ENCODE peak calls at places on chromosomes 5 and 9, in seven cellular contexts. V is left ventricle myocardium inferior, H is small intestine, L is neuronal stem cell, E is T-helper 17 cell, Q is T-cell, O is GM12891. T is an unnamed sample.

GRCh38 chr9:134375430-134376385 is 49.5 kb downstream of the RXRA start:
- DNase-seq in V (peak), H (no peak), L (no peak), E (no peak), Q (no peak), O (no peak), T (no peak)

GRCh38 chr5:31197183-31197582 is 3.7 kb downstream of the CDH6 start:
- DNase-seq in V (no peak), H (no peak), L (no peak), E (no peak), Q (no peak), O (no peak), T (no peak)

GRCh38 chr9:76512826-76513225 is 53.8 kb downstream of the GCNT1 start:
- DNase-seq in V (no peak), H (no peak), L (no peak), E (no peak), Q (no peak), O (no peak), T (no peak)

GRCh38 chr9:93562157-93562556 is 14.2 kb upstream of the PHF2 start:
- DNase-seq in V (no peak), H (no peak), L (no peak), E (no peak), Q (no peak), O (no peak), T (no peak)

GRCh38 chr5:178625679-178626483 is 969 bp downstream of the CLK4 start:
- DNase-seq in V (no peak), H (peak), L (no peak), E (no peak), Q (no peak), O (no peak), T (no peak)

GRCh38 chr5:9781275-9781674 is 151.1 kb upstream of the TAS2R1 start:
- DNase-seq in V (no peak), H (no peak), L (no peak), E (no peak), Q (no peak), O (no peak), T (no peak)

GRCh38 chr5:854217-854616 is 3.4 kb upstream of the ZDHHC11 start:
- DNase-seq in V (no peak), H (no peak), L (no peak), E (no peak), Q (no peak), O (no peak), T (no peak)

GRCh38 chr9:81686614-81687520 is 2.5 kb downstream of the TLE1 start:
- DNase-seq in V (peak), H (peak), L (peak), E (no peak), Q (peak), O (peak), T (peak)

GRCh38 chr9:133962341-133962740 is 29.8 kb downstream of the VAV2 start:
- DNase-seq in V (no peak), H (no peak), L (no peak), E (no peak), Q (no peak), O (no peak), T (no peak)

GRCh38 chr5:177429248-177430045 is 3.0 kb downstream of the GRK6 start:
- DNase-seq in V (peak), H (peak), L (no peak), E (peak), Q (peak), O (no peak), T (no peak)

GRCh38 chr5:120605325-120606079 is 141.4 kb downstream of the PRR16 start:
- DNase-seq in V (no peak), H (no peak), L (no peak), E (no peak), Q (no peak), O (no peak), T (no peak)

GRCh38 chr5:14781106-14781505 is 90.5 kb downstream of the ANKH start:
- DNase-seq in V (no peak), H (no peak), L (no peak), E (no peak), Q (no peak), O (no peak), T (no peak)

GRCh38 chr5:167653645-167654106 is 637.8 kb upstream of the WWC1 start:
- DNase-seq in V (no peak), H (no peak), L (no peak), E (no peak), Q (no peak), O (no peak), T (no peak)

GRCh38 chr9:119268985-119269384 is 100.2 kb downstream of the BRINP1 start:
- DNase-seq in V (no peak), H (no peak), L (no peak), E (no peak), Q (no peak), O (no peak), T (no peak)

GRCh38 chr5:91079037-91079436 is 304.1 kb downstream of the ARRDC3 start:
- DNase-seq in V (no peak), H (no peak), L (no peak), E (no peak), Q (no peak), O (no peak), T (no peak)

GRCh38 chr5:58543723-58544122 is 39.2 kb upstream of the RAB3C start:
- DNase-seq in V (no peak), H (no peak), L (no peak), E (no peak), Q (no peak), O (no peak), T (no peak)

GRCh38 chr9:92966518-92966800 is 19.1 kb downstream of the FGD3 start:
- DNase-seq in V (no peak), H (no peak), L (no peak), E (no peak), Q (no peak), O (no peak), T (no peak)

GRCh38 chr9:114811969-114812636 is 6.3 kb upstream of the TNFSF15 start:
- DNase-seq in V (no peak), H (no peak), L (no peak), E (no peak), Q (no peak), O (no peak), T (no peak)

GRCh38 chr9:134922066-134922931 is 4.6 kb upstream of the FCN1 start:
- DNase-seq in V (peak), H (no peak), L (no peak), E (no peak), Q (no peak), O (no peak), T (peak)

GRCh38 chr5:73623929-73624404 is 2.0 kb upstream of the ARHGEF28 start:
- DNase-seq in V (no peak), H (peak), L (no peak), E (no peak), Q (no peak), O (no peak), T (no peak)

GRCh38 chr5:36200513-36200912 is 41.2 kb downstream of the NADK2 start:
- DNase-seq in V (no peak), H (no peak), L (no peak), E (no peak), Q (no peak), O (no peak), T (no peak)

GRCh38 chr5:94309166-94309565 is 309.2 kb downstream of the KIAA0825 start:
- DNase-seq in V (no peak), H (no peak), L (no peak), E (no peak), Q (no peak), O (no peak), T (no peak)

GRCh38 chr5:72379936-72380335 is 59.8 kb downstream of the PTCD2 start:
- DNase-seq in V (no peak), H (no peak), L (no peak), E (no peak), Q (no peak), O (no peak), T (no peak)

GRCh38 chr5:25544652-25545249 is 900.0 kb upstream of the CDH10 start:
- DNase-seq in V (no peak), H (no peak), L (peak), E (no peak), Q (no peak), O (no peak), T (peak)

T was measured in ecto neural progenitor cell.